ENCODE peak calls at places on chromosomes 5 and 9, in ten cellular contexts. B is A673, F is upper lobe of left lung, P is GM23338, T is ovary, L is HCT116, K is osteoblast, H is heart left ventricle, Z is HepG2, N is tibial artery. X is an unnamed sample. For H3K4me1, the result is how much of the 10 kb centered on the place peaks cover.

GRCh38 chr5:88786217-88786560 is 96.8 kb downstream of the MEF2C start:
- DNase-seq in B (no peak), F (no peak), P (no peak), T (no peak), L (no peak), K (no peak), H (no peak), Z (no peak), N (no peak), X (no peak)

GRCh38 chr9:114301798-114302565 is 20.9 kb upstream of the ORM1 start:
- DNase-seq in B (no peak), F (no peak), P (no peak), T (peak), L (no peak), K (no peak), H (no peak), Z (no peak), N (peak), X (no peak)

GRCh38 chr5:1769017-1769640 is 30.5 kb downstream of the MRPL36 start:
- DNase-seq in B (no peak), F (peak), P (no peak), T (no peak), L (no peak), K (peak), H (no peak), Z (no peak), N (no peak), X (no peak)

GRCh38 chr9:133621868-133622267 is 12.7 kb upstream of the FAM163B start:
- DNase-seq in B (no peak), F (no peak), P (no peak), T (no peak), L (no peak), K (no peak), H (no peak), Z (no peak), N (no peak), X (no peak)

GRCh38 chr9:121551985-121552753 is 52.5 kb upstream of the GGTA1 start:
- DNase-seq in B (no peak), F (no peak), P (no peak), T (no peak), L (no peak), K (peak), H (no peak), Z (no peak), N (no peak), X (no peak)

GRCh38 chr5:157761690-157762611 is 18.4 kb downstream of the LSM11 start:
- DNase-seq in B (peak), F (no peak), P (peak), T (no peak), L (peak), K (no peak), H (no peak), Z (peak), N (no peak), X (no peak)

GRCh38 chr5:163696270-163696887 is 191.0 kb downstream of the MAT2B start:
- DNase-seq in B (peak), F (no peak), P (peak), T (no peak), L (peak), K (peak), H (no peak), Z (peak), N (no peak), X (no peak)

GRCh38 chr5:149563461-149563860 is 12.2 kb upstream of the CSNK1A1 start:
- DNase-seq in B (no peak), F (no peak), P (no peak), T (no peak), L (no peak), K (peak), H (no peak), Z (no peak), N (no peak), X (no peak)

GRCh38 chr9:22156586-22156985 is 147.5 kb upstream of the CDKN2B start:
- DNase-seq in B (no peak), F (no peak), P (no peak), T (no peak), L (no peak), K (no peak), H (no peak), Z (no peak), N (no peak), X (no peak)

GRCh38 chr9:87148391-87149237 is 201.3 kb upstream of the GAS1 start:
- DNase-seq in B (peak), F (peak), P (peak), T (peak), L (no peak), K (peak), H (peak), Z (no peak), N (peak), X (peak)

GRCh38 chr9:107222020-107222522 is 61.0 kb upstream of the RAD23B start:
- DNase-seq in B (no peak), F (no peak), P (no peak), T (no peak), L (no peak), K (no peak), H (no peak), Z (peak), N (no peak), X (no peak)

GRCh38 chr9:23820731-23821399 is 5.2 kb downstream of the ELAVL2 start:
- DNase-seq in B (no peak), F (peak), P (peak), T (no peak), L (no peak), K (no peak), H (no peak), Z (no peak), N (no peak), X (no peak)

GRCh38 chr9:134570151-134570621 is 71.4 kb upstream of the COL5A1 start:
- DNase-seq in B (peak), F (no peak), P (no peak), T (no peak), L (no peak), K (peak), H (peak), Z (no peak), N (peak), X (peak)

GRCh38 chr9:20112367-20112766 is 323.5 kb upstream of the SLC24A2 start:
- DNase-seq in B (peak), F (no peak), P (no peak), T (no peak), L (no peak), K (no peak), H (no peak), Z (no peak), N (no peak), X (no peak)

GRCh38 chr9:111158375-111158774 is 120.1 kb upstream of the LPAR1 start:
- DNase-seq in B (no peak), F (no peak), P (no peak), T (no peak), L (no peak), K (no peak), H (no peak), Z (no peak), N (no peak), X (no peak)

GRCh38 chr5:88883566-88884434 is 816 bp upstream of the MEF2C start:
- DNase-seq in B (peak), F (peak), P (peak), T (peak), L (peak), K (peak), H (peak), Z (no peak), N (peak), X (peak)

GRCh38 chr9:3768698-3769458 is 243.1 kb upstream of the RFX3 start:
- DNase-seq in B (no peak), F (no peak), P (no peak), T (no peak), L (no peak), K (no peak), H (no peak), Z (no peak), N (peak), X (no peak)

GRCh38 chr5:145499483-145499882 is 335.7 kb downstream of the PRELID2 start:
- DNase-seq in B (no peak), F (no peak), P (peak), T (no peak), L (no peak), K (no peak), H (no peak), Z (no peak), N (no peak), X (no peak)

GRCh38 chr5:123549256-123549904 is 37.4 kb downstream of the CSNK1G3 start:
- DNase-seq in B (no peak), F (no peak), P (no peak), T (no peak), L (no peak), K (no peak), H (no peak), Z (no peak), N (no peak), X (no peak)

GRCh38 chr5:1788828-1789227 is 10.8 kb downstream of the MRPL36 start:
- DNase-seq in B (no peak), F (no peak), P (peak), T (no peak), L (no peak), K (peak), H (no peak), Z (peak), N (no peak), X (no peak)

GRCh38 chr5:55578771-55579170 is 44.0 kb upstream of the PLPP1 start:
- DNase-seq in B (no peak), F (no peak), P (no peak), T (no peak), L (no peak), K (no peak), H (no peak), Z (no peak), N (no peak), X (no peak)

GRCh38 chr5:96172436-96172835 is 210.8 kb upstream of the ELL2 start:
- DNase-seq in B (no peak), F (no peak), P (no peak), T (no peak), L (no peak), K (peak), H (no peak), Z (no peak), N (no peak), X (no peak)

GRCh38 chr5:17411436-17411835 is 86.6 kb upstream of the TAF11L2 start:
- DNase-seq in B (peak), F (no peak), P (no peak), T (no peak), L (no peak), K (no peak), H (no peak), Z (no peak), N (no peak), X (no peak)

GRCh38 chr5:177496111-177497010 is 1.0 kb downstream of the PDLIM7 start:
- DNase-seq in B (peak), F (peak), P (peak), T (peak), L (peak), K (peak), H (peak), Z (peak), N (peak), X (peak)

GRCh38 chr5:107893642-107894041 is 222.9 kb upstream of the EFNA5 start:
- DNase-seq in B (peak), F (no peak), P (no peak), T (no peak), L (peak), K (peak), H (no peak), Z (no peak), N (no peak), X (no peak)

GRCh38 chr5:88727705-88728313 is 155.2 kb downstream of the MEF2C start:
- DNase-seq in B (peak), F (no peak), P (peak), T (no peak), L (peak), K (no peak), H (no peak), Z (no peak), N (no peak), X (no peak)

GRCh38 chr9:38707885-38708640 is 11.9 kb downstream of the FAM240B start:
- DNase-seq in B (peak), F (no peak), P (peak), T (no peak), L (no peak), K (no peak), H (no peak), Z (no peak), N (no peak), X (no peak)

GRCh38 chr9:78144663-78145377 is 91.1 kb upstream of the CEP78 start:
- DNase-seq in B (no peak), F (no peak), P (no peak), T (no peak), L (no peak), K (no peak), H (no peak), Z (no peak), N (no peak), X (no peak)

GRCh38 chr9:69279730-69280127 is 45.3 kb upstream of the ENTREP1 start:
- DNase-seq in B (no peak), F (no peak), P (no peak), T (no peak), L (no peak), K (no peak), H (no peak), Z (no peak), N (no peak), X (no peak)

DNA sequence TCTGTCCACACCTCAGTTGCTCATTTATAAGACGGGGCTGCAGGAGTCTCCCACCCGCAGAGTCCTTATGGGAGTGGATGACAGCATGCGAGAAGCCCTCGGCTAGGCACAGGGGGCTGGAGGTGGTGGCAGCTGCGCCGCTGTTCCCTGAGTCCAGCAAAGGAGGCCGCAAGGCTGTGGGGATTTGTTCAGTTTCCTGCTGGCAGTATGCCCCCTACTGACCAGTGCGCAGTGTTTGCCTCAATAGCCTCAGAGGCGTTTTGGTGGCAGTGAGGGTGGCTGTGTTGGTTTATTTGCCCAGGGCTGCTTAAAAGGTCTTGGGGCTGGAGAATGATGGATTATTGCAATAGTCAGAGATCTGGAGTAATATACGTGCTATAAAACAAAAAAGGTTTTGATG is 176.3 kb upstream of the OTULINL start:
- DNase-seq in B (no peak), F (peak), P (peak), T (no peak), L (no peak), K (no peak), H (no peak), Z (no peak), N (no peak), X (no peak)
- TF ChIP-seq CTCF in B (peak), F (no peak), P (peak), T (no peak), L (peak), K (no peak), H (no peak), Z (peak), N (no peak), X (peak)

DNA sequence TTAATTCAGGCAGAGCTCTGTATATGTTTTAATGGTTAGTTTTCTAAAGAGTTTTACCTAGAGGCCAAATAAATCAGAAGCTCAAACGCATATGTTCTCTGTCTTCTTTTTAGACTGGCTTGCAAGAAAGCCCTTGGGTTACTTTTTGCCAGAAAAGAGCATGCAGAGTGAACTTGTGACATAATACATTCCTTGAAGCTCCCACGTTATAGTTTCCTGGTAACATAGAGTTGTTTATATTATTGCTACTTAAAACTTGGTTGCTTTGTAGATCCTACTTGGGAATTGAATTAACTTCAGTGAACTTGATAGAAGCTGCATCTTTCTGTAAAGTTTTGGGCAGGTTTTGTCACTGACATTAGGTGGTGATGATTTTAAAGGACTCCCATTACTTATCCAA is 102.9 kb downstream of the C9orf152 start:
- DNase-seq in B (no peak), F (no peak), P (no peak), T (no peak), L (no peak), K (peak), H (no peak), Z (no peak), N (no peak), X (no peak)
- H3K4me1 ChIP-seq in B (under half), F (under half), P (under half), T (under half), L (under half), K (under half), H (half or more), Z (under half), N (half or more), X (half or more)

GRCh38 chr5:133969654-133970324 is 1.4 kb upstream of the C5orf15 start:
- DNase-seq in B (no peak), F (no peak), P (no peak), T (no peak), L (no peak), K (no peak), H (no peak), Z (peak), N (no peak), X (no peak)
- H3K27ac ChIP-seq in B (peak), F (no peak), P (no peak), T (no peak), L (no peak), K (peak), H (peak), Z (peak), N (peak), X (peak)

GRCh38 chr9:131554865-131555351 is 9.6 kb downstream of the PRRT1B start:
- DNase-seq in B (no peak), F (peak), P (peak), T (no peak), L (no peak), K (peak), H (no peak), Z (no peak), N (no peak), X (no peak)

GRCh38 chr9:131554088-131554864 is 9.0 kb downstream of the PRRT1B start:
- DNase-seq in B (peak), F (peak), P (peak), T (no peak), L (no peak), K (peak), H (no peak), Z (no peak), N (no peak), X (no peak)

GRCh38 chr9:131555841-131556673 is 10.7 kb downstream of the PRRT1B start:
- DNase-seq in B (no peak), F (peak), P (no peak), T (no peak), L (no peak), K (peak), H (no peak), Z (no peak), N (no peak), X (no peak)

GRCh38 chr9:131559416-131560000 is 14.2 kb downstream of the PRRT1B start:
- DNase-seq in B (no peak), F (no peak), P (no peak), T (no peak), L (no peak), K (peak), H (no peak), Z (no peak), N (no peak), X (no peak)

DNA sequence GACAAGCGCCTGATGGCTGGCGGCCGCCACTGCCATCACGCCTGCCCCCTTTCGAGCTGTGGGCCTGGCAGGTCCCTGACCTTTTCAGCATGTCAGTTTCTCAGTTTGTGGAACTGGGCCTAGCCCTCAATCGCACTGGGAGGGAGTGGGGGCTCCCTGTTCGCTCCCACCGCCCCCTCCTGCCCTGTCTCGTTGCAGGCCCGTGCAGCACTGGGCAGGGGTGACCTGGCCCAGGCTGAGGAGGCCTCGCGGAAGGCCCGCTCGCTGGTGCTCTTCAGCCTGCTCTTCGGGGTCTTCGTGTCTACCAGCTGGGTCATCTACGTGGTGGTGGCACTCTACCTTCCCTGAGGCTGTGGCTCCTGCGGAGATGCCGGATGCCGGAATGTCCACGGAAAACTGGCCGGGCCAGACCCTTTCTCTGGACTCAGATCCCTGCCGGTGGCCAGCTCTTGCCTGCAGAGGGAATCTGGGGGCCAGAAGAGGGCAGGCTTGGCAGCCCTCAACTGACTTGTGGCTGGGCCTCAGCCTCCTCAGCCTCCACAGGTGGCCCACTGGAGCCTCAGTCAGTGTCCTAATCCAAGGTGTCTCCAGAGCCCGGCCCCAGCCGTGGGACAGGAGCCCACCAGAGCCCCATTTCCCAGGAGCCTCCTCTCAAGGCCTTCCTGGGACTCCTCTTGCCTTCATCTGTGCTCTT is 12.7 kb downstream of the PRRT1B start:
- DNase-seq in B (no peak), F (peak), P (no peak), T (no peak), L (no peak), K (peak), H (no peak), Z (no peak), N (no peak), X (no peak)
- TF ChIP-seq CTCF in B (no peak), F (no peak), P (peak), T (no peak), L (no peak), K (no peak), H (no peak), Z (peak), N (no peak), X (no peak)

GRCh38 chr5:174177531-174177930 is 132.0 kb downstream of the NSG2 start:
- DNase-seq in B (no peak), F (no peak), P (no peak), T (no peak), L (no peak), K (no peak), H (no peak), Z (no peak), N (no peak), X (no peak)
- H3K4me1 ChIP-seq in B (under half), F (under half), P (under half), T (under half), L (under half), K (under half), H (under half), Z (under half), N (under half), X (under half)

GRCh38 chr9:35423499-35423898 is 66.4 kb upstream of the RUSC2 start:
- DNase-seq in B (no peak), F (no peak), P (no peak), T (no peak), L (no peak), K (no peak), H (no peak), Z (peak), N (no peak), X (no peak)
- H3K27ac ChIP-seq in B (no peak), F (no peak), P (no peak), T (no peak), L (no peak), K (no peak), H (no peak), Z (peak), N (no peak), X (no peak)

GRCh38 chr5:90549223-90549622 is 9.4 kb upstream of the ADGRV1 start:
- DNase-seq in B (no peak), F (no peak), P (no peak), T (no peak), L (no peak), K (no peak), H (no peak), Z (no peak), N (no peak), X (no peak)
- TF ChIP-seq CTCF in B (no peak), F (no peak), P (no peak), T (no peak), L (no peak), K (no peak), H (no peak), Z (no peak), N (no peak), X (no peak)

DNA sequence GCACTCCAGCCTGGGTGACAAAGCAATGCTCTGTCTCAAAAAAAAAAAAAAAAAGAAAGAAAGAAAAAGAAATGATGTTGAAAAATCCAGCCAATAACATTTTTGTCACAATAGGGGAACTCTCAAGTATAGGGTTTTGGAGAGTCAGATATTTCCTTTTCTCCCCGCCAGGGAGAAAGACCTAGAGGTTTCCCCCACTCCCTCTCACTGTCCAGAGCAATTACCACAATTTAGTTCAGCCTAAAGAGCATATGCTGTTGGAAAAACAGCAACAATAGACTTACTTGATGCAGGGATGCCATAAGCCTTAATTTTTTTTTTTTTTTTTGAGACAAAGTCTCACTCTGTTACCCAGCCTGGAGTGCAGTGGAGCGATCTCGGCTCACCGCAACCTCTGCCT is 3.0 kb upstream of the RIC1 start:
- DNase-seq in B (no peak), F (no peak), P (no peak), T (no peak), L (no peak), K (no peak), H (no peak), Z (no peak), N (no peak), X (no peak)
- H3K4me1 ChIP-seq in B (under half), F (half or more), P (under half), T (under half), L (under half), K (under half), H (under half), Z (under half), N (half or more), X (half or more)

DNA sequence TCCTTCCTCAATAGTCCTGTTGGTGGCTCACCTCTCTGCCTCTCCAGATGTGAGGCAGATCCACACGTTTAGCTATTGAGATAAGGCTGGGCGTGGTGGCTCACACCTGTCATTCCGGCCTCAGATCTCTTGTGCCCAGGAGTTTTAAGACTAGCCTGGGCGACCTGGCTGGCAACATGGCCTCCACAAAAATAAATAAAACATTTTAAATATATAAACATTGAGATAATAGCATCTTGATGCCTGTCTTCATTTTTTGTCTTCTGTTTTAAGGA is 1.4 kb upstream of the TMEM250 start:
- DNase-seq in B (no peak), F (no peak), P (no peak), T (no peak), L (no peak), K (no peak), H (no peak), Z (no peak), N (no peak), X (no peak)
- H3K27ac ChIP-seq in B (peak), F (no peak), P (peak), T (no peak), L (peak), K (peak), H (peak), Z (peak), N (peak), X (peak)